ENCODE peak calls at places on chromosomes 3 and 15, in four cellular contexts. One of them, this sample, is unnamed.

GRCh38 chr15:60362318-60363023 is 35.3 kb downstream of the ANXA2 start:
- DNase-seq in AG09309: peak; percentile 72
- DNase-seq in activated naive CD4-positive, alpha-beta T cell treated with Interleukin-2 at 50 U/mL for 16 hours: peak; percentile 60
- DNase-seq in NCI-H524 treated with DMSO at 0.1 percent for 48 hours: peak; percentile 62
- DNase-seq in this sample: no peak

GRCh38 chr15:80031841-80032240 is 27.6 kb upstream of the ZFAND6 start:
- DNase-seq in AG09309: no peak
- DNase-seq in activated naive CD4-positive, alpha-beta T cell treated with Interleukin-2 at 50 U/mL for 16 hours: no peak
- DNase-seq in NCI-H524 treated with DMSO at 0.1 percent for 48 hours: no peak
- DNase-seq in this sample: no peak

GRCh38 chr3:13647314-13648059 is 98.6 kb downstream of the FBLN2 start:
- DNase-seq in AG09309: peak; percentile 25
- DNase-seq in activated naive CD4-positive, alpha-beta T cell treated with Interleukin-2 at 50 U/mL for 16 hours: peak; percentile 16
- DNase-seq in NCI-H524 treated with DMSO at 0.1 percent for 48 hours: no peak
- DNase-seq in this sample: no peak

GRCh38 chr3:99774467-99774866 is 43.2 kb upstream of the CMSS1 start:
- DNase-seq in AG09309: peak; percentile 75
- DNase-seq in activated naive CD4-positive, alpha-beta T cell treated with Interleukin-2 at 50 U/mL for 16 hours: no peak
- DNase-seq in NCI-H524 treated with DMSO at 0.1 percent for 48 hours: no peak
- DNase-seq in this sample: no peak

GRCh38 chr3:111850481-111850880 is 8.6 kb upstream of the PHLDB2 start:
- DNase-seq in AG09309: no peak
- DNase-seq in activated naive CD4-positive, alpha-beta T cell treated with Interleukin-2 at 50 U/mL for 16 hours: no peak
- DNase-seq in NCI-H524 treated with DMSO at 0.1 percent for 48 hours: no peak
- DNase-seq in this sample: no peak

GRCh38 chr15:65275728-65276126 is 11.0 kb downstream of the PARP16 start:
- DNase-seq in AG09309: no peak
- DNase-seq in activated naive CD4-positive, alpha-beta T cell treated with Interleukin-2 at 50 U/mL for 16 hours: no peak
- DNase-seq in NCI-H524 treated with DMSO at 0.1 percent for 48 hours: no peak
- DNase-seq in this sample: no peak

GRCh38 chr3:106458952-106459351 is 590.1 kb upstream of the CBLB start:
- DNase-seq in AG09309: no peak
- DNase-seq in activated naive CD4-positive, alpha-beta T cell treated with Interleukin-2 at 50 U/mL for 16 hours: no peak
- DNase-seq in NCI-H524 treated with DMSO at 0.1 percent for 48 hours: no peak
- DNase-seq in this sample: no peak

GRCh38 chr3:38842266-38842965 is 26.4 kb upstream of the SCN10A start:
- DNase-seq in AG09309: no peak
- DNase-seq in activated naive CD4-positive, alpha-beta T cell treated with Interleukin-2 at 50 U/mL for 16 hours: no peak
- DNase-seq in NCI-H524 treated with DMSO at 0.1 percent for 48 hours: no peak
- DNase-seq in this sample: no peak

GRCh38 chr3:194971009-194971408 is 285.3 kb downstream of the FAM43A start:
- DNase-seq in AG09309: no peak
- DNase-seq in activated naive CD4-positive, alpha-beta T cell treated with Interleukin-2 at 50 U/mL for 16 hours: no peak
- DNase-seq in NCI-H524 treated with DMSO at 0.1 percent for 48 hours: no peak
- DNase-seq in this sample: no peak

GRCh38 chr3:156181509-156181908 is 61.1 kb downstream of the KCNAB1 start:
- DNase-seq in AG09309: no peak
- DNase-seq in activated naive CD4-positive, alpha-beta T cell treated with Interleukin-2 at 50 U/mL for 16 hours: no peak
- DNase-seq in NCI-H524 treated with DMSO at 0.1 percent for 48 hours: no peak
- DNase-seq in this sample: no peak

GRCh38 chr3:107271787-107272387 is 105.4 kb upstream of the CCDC54 start:
- DNase-seq in AG09309: peak; percentile 14
- DNase-seq in activated naive CD4-positive, alpha-beta T cell treated with Interleukin-2 at 50 U/mL for 16 hours: no peak
- DNase-seq in NCI-H524 treated with DMSO at 0.1 percent for 48 hours: peak; percentile 6
- DNase-seq in this sample: peak; percentile 60

GRCh38 chr15:90683876-90684275 is 33.3 kb upstream of the BLM start:
- DNase-seq in AG09309: no peak
- DNase-seq in activated naive CD4-positive, alpha-beta T cell treated with Interleukin-2 at 50 U/mL for 16 hours: no peak
- DNase-seq in NCI-H524 treated with DMSO at 0.1 percent for 48 hours: no peak
- DNase-seq in this sample: no peak